ENCODE peak calls at places on chromosomes 6 and 20, in eight cellular contexts. V is gastrocnemius medialis, U is T-cell, B is memory B cell, W is breast epithelium, Q is GF-D8, K is NCI-H1105, T is Peyer's patch. S is an unnamed sample.

GRCh38 chr6:151627689-151628444 is 134.1 kb downstream of the CCDC170 start:
- DNase-seq in Q (no peak), V (no peak), W (no peak), T (no peak), K (peak; percentile 24), B (no peak), U (no peak), S (no peak)

GRCh38 chr20:23367770-23368169 is 5.8 kb downstream of the GZF1 start:
- DNase-seq in U (no peak), B (no peak), T (no peak), V (no peak), K (no peak), Q (no peak), W (no peak), S (no peak)

GRCh38 chr20:38723069-38723981 is 961 bp upstream of the SLC32A1 start:
- DNase-seq in V (no peak), W (no peak), T (no peak), Q (peak; percentile 21), K (peak; percentile 21), U (no peak), B (peak; percentile 33), S (no peak)

GRCh38 chr6:51855310-51856082 is 231.9 kb downstream of the PKHD1 start:
- DNase-seq in B (peak; percentile 13), V (no peak), T (no peak), Q (peak; percentile 0), U (no peak), K (peak; percentile 74), W (no peak), S (peak; percentile 20)

GRCh38 chr6:14211596-14211961 is 94.0 kb downstream of the CD83 start:
- DNase-seq in T (no peak), V (peak; percentile 37), K (no peak), U (no peak), W (no peak), Q (peak; percentile 43), B (peak; percentile 16), S (no peak)

GRCh38 chr6:164124986-164125385 is 710.5 kb downstream of the QKI start:
- DNase-seq in U (no peak), K (no peak), V (no peak), B (no peak), T (no peak), Q (no peak), W (no peak), S (no peak)

GRCh38 chr6:21095462-21095861 is 498.1 kb upstream of the SOX4 start:
- DNase-seq in K (no peak), Q (no peak), B (no peak), W (no peak), V (no peak), T (no peak), U (no peak), S (no peak)

GRCh38 chr20:50101900-50102299 is 11.1 kb downstream of the UBE2V1 start:
- DNase-seq in U (no peak), T (no peak), K (no peak), W (no peak), B (no peak), Q (no peak), V (no peak), S (no peak)

GRCh38 chr6:35091353-35092083 is 49.6 kb downstream of the TCP11 start:
- DNase-seq in Q (no peak), W (no peak), T (no peak), U (no peak), B (no peak), K (no peak), V (no peak), S (no peak)

GRCh38 chr20:51037499-51038110 is 14.7 kb upstream of the KCNG1 start:
- DNase-seq in B (no peak), K (peak; percentile 92), V (no peak), U (no peak), W (no peak), T (no peak), Q (no peak), S (no peak)

GRCh38 chr6:81340946-81341345 is 411.5 kb downstream of the TENT5A start:
- DNase-seq in T (no peak), U (no peak), W (no peak), Q (no peak), K (no peak), B (no peak), V (no peak), S (no peak)

GRCh38 chr6:106257195-106257594 is 68.4 kb downstream of the ATG5 start:
- DNase-seq in W (no peak), B (no peak), U (no peak), Q (no peak), K (peak; percentile 12), V (no peak), T (no peak), S (no peak)

GRCh38 chr6:90409700-90410099 is 113.1 kb upstream of the BACH2 start:
- DNase-seq in Q (no peak), T (no peak), U (no peak), K (no peak), W (no peak), V (no peak), B (no peak), S (no peak)

GRCh38 chr6:157240059-157240959 is 83.0 kb downstream of the TMEM242 start:
- DNase-seq in U (no peak), Q (no peak), B (no peak), V (peak; percentile 78), W (no peak), K (no peak), T (peak; percentile 78), S (no peak)

GRCh38 chr6:53928641-53929339 is 134.0 kb downstream of the LRRC1 start:
- DNase-seq in B (no peak), U (no peak), K (peak; percentile 14), V (no peak), Q (no peak), W (no peak), T (no peak), S (no peak)

GRCh38 chr20:61628480-61628879 is 376.4 kb downstream of the CDH4 start:
- DNase-seq in Q (no peak), B (no peak), T (no peak), W (no peak), K (no peak), V (no peak), U (no peak), S (no peak)

GRCh38 chr6:15659181-15659580 is 3.6 kb downstream of the DTNBP1 start:
- DNase-seq in B (no peak), W (no peak), K (no peak), U (no peak), V (no peak), Q (no peak), T (no peak), S (no peak)

GRCh38 chr6:2498224-2498623 is 252.5 kb downstream of the MYLK4 start:
- DNase-seq in U (no peak), W (no peak), K (peak; percentile 26), V (no peak), B (no peak), Q (no peak), T (no peak), S (no peak)

GRCh38 chr6:24931752-24932691 is 3.7 kb downstream of the RIPOR2 start:
- DNase-seq in Q (no peak), K (no peak), V (no peak), U (no peak), T (no peak), W (no peak), B (no peak), S (no peak)

GRCh38 chr6:10315034-10315433 is 99.8 kb downstream of the TFAP2A start:
- DNase-seq in U (no peak), K (no peak), B (no peak), Q (no peak), W (no peak), T (no peak), V (no peak), S (no peak)

GRCh38 chr20:1391640-1392442 is 1.0 kb downstream of the FKBP1A start:
- DNase-seq in U (no peak), K (no peak), W (no peak), B (no peak), Q (peak; percentile 25), T (no peak), V (no peak), S (no peak)

GRCh38 chr6:26327450-26328264 is 37.3 kb upstream of the BTN3A2 start:
- DNase-seq in U (peak; percentile 16), Q (peak; percentile 36), B (no peak), W (no peak), V (no peak), T (peak; percentile 56), K (no peak), S (no peak)

GRCh38 chr20:13687827-13688226 is 49.1 kb upstream of the TASP1 start:
- DNase-seq in W (no peak), U (no peak), T (no peak), K (no peak), V (no peak), B (no peak), Q (no peak), S (no peak)

GRCh38 chr20:46408281-46408731 is 1.9 kb upstream of the ELMO2 start:
- DNase-seq in W (no peak), B (no peak), Q (no peak), V (no peak), K (no peak), T (no peak), U (no peak), S (no peak)

S was measured in Panc1.